ENCODE peak calls at places on chromosomes 11 and 22, in six cellular contexts. One of them, this sample, is unnamed.
A peak's percentile ranks its signal among the peaks of the same experiment; 100 is the strongest.

GRCh38 chr11:119671561-119672015 is 57.4 kb downstream of the NECTIN1 start:
- DNase-seq in AG04450: peak; percentile 36
- DNase-seq in cardiac muscle cell: no peak
- DNase-seq in transverse colon: no peak
- DNase-seq in foreskin keratinocyte: peak; percentile 60
- DNase-seq in tibial artery: no peak
- DNase-seq in this sample: no peak

GRCh38 chr11:25981998-25982397 is 349.9 kb upstream of the ANO3 start:
- DNase-seq in AG04450: peak; percentile 62
- DNase-seq in cardiac muscle cell: peak; percentile 53
- DNase-seq in transverse colon: no peak
- DNase-seq in foreskin keratinocyte: peak; percentile 47
- DNase-seq in tibial artery: no peak
- DNase-seq in this sample: peak; percentile 16

GRCh38 chr11:130642994-130643393 is 194.5 kb downstream of the ADAMTS15 start:
- DNase-seq in AG04450: no peak
- DNase-seq in cardiac muscle cell: no peak
- DNase-seq in transverse colon: no peak
- DNase-seq in foreskin keratinocyte: no peak
- DNase-seq in tibial artery: no peak
- DNase-seq in this sample: no peak

GRCh38 chr11:17755891-17756290 is 21.3 kb downstream of the KCNC1 start:
- DNase-seq in AG04450: no peak
- DNase-seq in cardiac muscle cell: no peak
- DNase-seq in transverse colon: no peak
- DNase-seq in foreskin keratinocyte: no peak
- DNase-seq in tibial artery: no peak
- DNase-seq in this sample: no peak

GRCh38 chr11:35126879-35127576 is 11.9 kb upstream of the CD44 start:
- DNase-seq in AG04450: no peak
- DNase-seq in cardiac muscle cell: no peak
- DNase-seq in transverse colon: no peak
- DNase-seq in foreskin keratinocyte: no peak
- DNase-seq in tibial artery: no peak
- DNase-seq in this sample: no peak

GRCh38 chr11:116312560-116313340 is 460.0 kb downstream of the BUD13 start:
- DNase-seq in AG04450: no peak
- DNase-seq in cardiac muscle cell: no peak
- DNase-seq in transverse colon: peak; percentile 69
- DNase-seq in foreskin keratinocyte: peak; percentile 3
- DNase-seq in tibial artery: peak; percentile 75
- DNase-seq in this sample: no peak

GRCh38 chr11:67372232-67372992 is 986 bp downstream of the CLCF1 start:
- DNase-seq in AG04450: no peak
- DNase-seq in cardiac muscle cell: peak; percentile 50
- DNase-seq in transverse colon: no peak
- DNase-seq in foreskin keratinocyte: no peak
- DNase-seq in tibial artery: no peak
- DNase-seq in this sample: no peak

GRCh38 chr11:78020248-78020647 is 2.8 kb downstream of the KCTD14 start:
- DNase-seq in AG04450: no peak
- DNase-seq in cardiac muscle cell: no peak
- DNase-seq in transverse colon: no peak
- DNase-seq in foreskin keratinocyte: no peak
- DNase-seq in tibial artery: no peak
- DNase-seq in this sample: no peak

GRCh38 chr11:33928564-33928963 is 36.7 kb upstream of the LMO2 start:
- DNase-seq in AG04450: no peak
- DNase-seq in cardiac muscle cell: no peak
- DNase-seq in transverse colon: no peak
- DNase-seq in foreskin keratinocyte: no peak
- DNase-seq in tibial artery: no peak
- DNase-seq in this sample: no peak

GRCh38 chr22:20238567-20239062 is 29.5 kb downstream of the RTN4R start:
- DNase-seq in AG04450: no peak
- DNase-seq in cardiac muscle cell: peak; percentile 67
- DNase-seq in transverse colon: peak; percentile 44
- DNase-seq in foreskin keratinocyte: no peak
- DNase-seq in tibial artery: no peak
- DNase-seq in this sample: no peak

GRCh38 chr11:126112547-126112946 is 49.9 kb upstream of the CDON start:
- DNase-seq in AG04450: no peak
- DNase-seq in cardiac muscle cell: no peak
- DNase-seq in transverse colon: no peak
- DNase-seq in foreskin keratinocyte: no peak
- DNase-seq in tibial artery: peak; percentile 74
- DNase-seq in this sample: no peak

GRCh38 chr11:48170840-48171233 is 45.8 kb upstream of the OR4B1 start:
- DNase-seq in AG04450: no peak
- DNase-seq in cardiac muscle cell: no peak
- DNase-seq in transverse colon: no peak
- DNase-seq in foreskin keratinocyte: peak; percentile 24
- DNase-seq in tibial artery: no peak
- DNase-seq in this sample: no peak

GRCh38 chr11:70462818-70463477 is 64.6 kb downstream of the CTTN start:
- DNase-seq in AG04450: no peak
- DNase-seq in cardiac muscle cell: no peak
- DNase-seq in transverse colon: no peak
- DNase-seq in foreskin keratinocyte: no peak
- DNase-seq in tibial artery: no peak
- DNase-seq in this sample: no peak

GRCh38 chr11:5115339-5115738 is 22.8 kb downstream of the OR52A5 start:
- DNase-seq in AG04450: no peak
- DNase-seq in cardiac muscle cell: no peak
- DNase-seq in transverse colon: no peak
- DNase-seq in foreskin keratinocyte: no peak
- DNase-seq in tibial artery: no peak
- DNase-seq in this sample: no peak

GRCh38 chr11:19711911-19712280 is 741 bp upstream of the NAV2 start:
- DNase-seq in AG04450: no peak
- DNase-seq in cardiac muscle cell: no peak
- DNase-seq in transverse colon: peak; percentile 30
- DNase-seq in foreskin keratinocyte: peak; percentile 15
- DNase-seq in tibial artery: no peak
- DNase-seq in this sample: no peak

GRCh38 chr11:2100361-2101170 is 38.6 kb downstream of the IGF2 start:
- DNase-seq in AG04450: no peak
- DNase-seq in cardiac muscle cell: no peak
- DNase-seq in transverse colon: peak; percentile 22
- DNase-seq in foreskin keratinocyte: no peak
- DNase-seq in tibial artery: peak; percentile 26
- DNase-seq in this sample: no peak

GRCh38 chr11:10887307-10887706 is 29.5 kb upstream of the ZBED5 start:
- DNase-seq in AG04450: no peak
- DNase-seq in cardiac muscle cell: no peak
- DNase-seq in transverse colon: no peak
- DNase-seq in foreskin keratinocyte: no peak
- DNase-seq in tibial artery: no peak
- DNase-seq in this sample: no peak

GRCh38 chr11:10886652-10887250 is 28.9 kb upstream of the ZBED5 start:
- DNase-seq in AG04450: no peak
- DNase-seq in cardiac muscle cell: no peak
- DNase-seq in transverse colon: no peak
- DNase-seq in foreskin keratinocyte: no peak
- DNase-seq in tibial artery: no peak
- DNase-seq in this sample: no peak

GRCh38 chr11:10881892-10882291 is 24.0 kb upstream of the ZBED5 start:
- DNase-seq in AG04450: no peak
- DNase-seq in cardiac muscle cell: no peak
- DNase-seq in transverse colon: no peak
- DNase-seq in foreskin keratinocyte: no peak
- DNase-seq in tibial artery: no peak
- DNase-seq in this sample: no peak

GRCh38 chr11:10891321-10891720 is 33.5 kb upstream of the ZBED5 start:
- DNase-seq in AG04450: no peak
- DNase-seq in cardiac muscle cell: no peak
- DNase-seq in transverse colon: no peak
- DNase-seq in foreskin keratinocyte: no peak
- DNase-seq in tibial artery: no peak
- DNase-seq in this sample: no peak

DNA sequence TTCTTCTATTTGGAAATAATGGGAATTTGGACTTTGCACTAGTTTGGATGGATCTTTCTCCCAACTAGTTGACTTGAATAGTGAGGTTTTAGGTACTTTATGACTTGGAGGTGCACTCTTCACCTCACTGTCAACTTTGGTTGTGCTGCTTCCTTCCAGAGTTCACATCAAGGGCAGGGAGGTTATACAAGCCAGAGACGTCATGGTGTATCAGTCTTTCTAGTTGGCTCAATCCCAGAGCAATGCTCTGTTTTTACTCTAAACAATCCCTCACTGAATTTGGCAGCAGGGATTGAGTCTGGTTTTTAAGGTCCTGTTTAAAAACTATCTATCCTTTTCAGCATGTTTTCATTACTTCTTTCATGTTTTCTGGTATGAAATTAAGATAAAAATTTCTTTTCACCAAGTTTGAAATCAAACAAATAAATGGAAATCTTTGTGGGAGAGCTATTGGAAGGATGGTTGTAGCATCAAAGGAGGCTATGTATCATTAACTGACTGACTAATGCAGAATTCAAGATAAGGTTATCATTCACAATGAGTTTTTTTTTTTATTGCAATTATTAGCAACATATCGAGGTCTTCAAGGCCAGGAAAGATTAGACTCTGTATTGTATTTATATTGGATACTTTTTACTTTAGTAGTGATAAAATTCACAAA is 28.0 kb upstream of the ZBED5 start:
- DNase-seq in AG04450: no peak
- DNase-seq in cardiac muscle cell: peak; percentile 52
- DNase-seq in transverse colon: no peak
- DNase-seq in foreskin keratinocyte: no peak
- DNase-seq in tibial artery: no peak
- DNase-seq in this sample: no peak
- TF ChIP-seq CTCF in AG04450: no peak
- TF ChIP-seq CTCF in cardiac muscle cell: no peak
- TF ChIP-seq CTCF in transverse colon: no peak
- TF ChIP-seq CTCF in foreskin keratinocyte: no peak
- TF ChIP-seq CTCF in tibial artery: no peak
- TF ChIP-seq CTCF in this sample: no peak

DNA sequence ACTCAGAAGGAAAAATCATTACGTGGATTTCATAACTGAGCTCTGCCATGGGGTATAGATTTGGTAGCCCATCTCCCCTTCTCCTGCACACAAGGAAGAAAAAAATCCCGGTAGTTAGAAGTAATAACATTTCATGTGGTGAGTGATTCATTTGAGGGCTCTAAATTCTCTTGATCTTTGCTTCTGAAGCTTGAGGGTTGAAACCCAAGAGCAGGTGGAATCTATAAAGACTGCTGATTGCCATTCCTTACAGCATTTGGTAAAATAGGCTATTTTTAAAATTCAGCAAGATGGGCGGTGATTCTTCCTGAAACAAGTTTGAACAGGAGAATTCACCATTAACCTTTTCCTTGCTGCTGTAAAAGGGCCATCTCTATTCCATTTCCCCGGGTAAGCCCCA is 266.1 kb downstream of the CADM1 start:
- DNase-seq in AG04450: no peak
- DNase-seq in cardiac muscle cell: no peak
- DNase-seq in transverse colon: no peak
- DNase-seq in foreskin keratinocyte: no peak
- DNase-seq in tibial artery: no peak
- DNase-seq in this sample: no peak
- H3K27me3 ChIP-seq in AG04450: no peaks in the 10 kb centered on the region
- H3K27me3 ChIP-seq in cardiac muscle cell: no peaks in the 10 kb centered on the region
- H3K27me3 ChIP-seq in transverse colon: no peaks in the 10 kb centered on the region
- H3K27me3 ChIP-seq in foreskin keratinocyte: no peaks in the 10 kb centered on the region
- H3K27me3 ChIP-seq in tibial artery: no peaks in the 10 kb centered on the region
- H3K27me3 ChIP-seq in this sample: no peaks in the 10 kb centered on the region

GRCh38 chr11:32113637-32114203 is 22.8 kb downstream of the RCN1 start:
- DNase-seq in AG04450: no peak
- DNase-seq in cardiac muscle cell: no peak
- DNase-seq in transverse colon: no peak
- DNase-seq in foreskin keratinocyte: no peak
- DNase-seq in tibial artery: no peak
- DNase-seq in this sample: no peak
- TF ChIP-seq CTCF in AG04450: no peak
- TF ChIP-seq CTCF in cardiac muscle cell: no peak
- TF ChIP-seq CTCF in transverse colon: no peak
- TF ChIP-seq CTCF in foreskin keratinocyte: no peak
- TF ChIP-seq CTCF in tibial artery: no peak
- TF ChIP-seq CTCF in this sample: no peak

DNA sequence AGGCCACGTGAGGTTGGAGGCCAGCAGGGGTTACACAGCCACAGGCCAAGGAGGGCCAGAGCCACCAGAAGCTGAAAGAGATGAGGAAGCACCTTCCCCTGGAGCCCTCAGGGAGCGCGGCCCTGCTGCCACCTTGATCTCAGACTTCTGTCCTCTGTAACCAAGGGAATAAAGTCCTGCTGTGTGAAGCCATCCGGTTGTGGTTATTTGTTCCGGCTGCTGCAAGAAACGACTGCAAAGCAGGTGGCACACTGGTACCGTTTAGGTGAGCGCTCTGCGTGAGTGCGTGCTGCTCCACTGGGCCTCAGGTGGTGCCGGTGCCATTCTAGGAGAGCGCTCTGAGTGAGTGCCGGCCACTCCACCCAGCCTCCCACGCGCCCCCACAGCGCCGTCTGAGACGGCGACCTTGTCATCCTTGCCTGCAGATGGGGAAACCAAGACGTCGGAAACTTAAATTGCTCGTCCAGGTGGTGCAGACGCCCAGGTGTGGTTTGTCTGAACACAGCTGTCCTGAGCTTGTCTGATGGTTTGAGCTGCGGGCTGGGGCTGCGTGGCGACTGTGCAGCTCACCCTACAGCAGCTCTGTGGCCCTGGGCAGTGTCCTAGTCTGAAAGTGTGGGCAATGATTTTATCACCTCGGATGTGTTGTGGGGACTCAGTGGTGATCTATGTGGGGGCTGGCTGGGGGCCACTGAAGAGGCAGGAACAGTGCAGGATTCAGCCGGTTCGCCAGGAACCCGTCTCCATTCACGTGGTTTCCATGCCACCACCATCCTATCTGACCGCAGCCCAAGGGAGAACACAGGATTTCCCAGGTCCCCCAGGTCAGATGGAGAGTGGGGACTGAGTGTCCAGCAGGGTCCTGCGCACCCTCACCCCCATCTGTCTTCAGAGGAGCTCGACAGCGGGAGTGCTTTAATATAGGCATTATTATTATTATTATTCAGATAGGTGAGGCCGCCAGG is 4.6 kb upstream of the MRGPRG start:
- DNase-seq in AG04450: no peak
- DNase-seq in cardiac muscle cell: no peak
- DNase-seq in transverse colon: peak; percentile 3
- DNase-seq in foreskin keratinocyte: no peak
- DNase-seq in tibial artery: no peak
- DNase-seq in this sample: no peak
- H3K27me3 ChIP-seq in AG04450: peaks cover 64% of the 10 kb centered on the region
- H3K27me3 ChIP-seq in cardiac muscle cell: peaks cover 8% of the 10 kb centered on the region
- H3K27me3 ChIP-seq in transverse colon: peaks cover 62% of the 10 kb centered on the region
- H3K27me3 ChIP-seq in foreskin keratinocyte: peaks cover 57% of the 10 kb centered on the region
- H3K27me3 ChIP-seq in tibial artery: no peaks in the 10 kb centered on the region
- H3K27me3 ChIP-seq in this sample: peaks cover 17% of the 10 kb centered on the region

DNA sequence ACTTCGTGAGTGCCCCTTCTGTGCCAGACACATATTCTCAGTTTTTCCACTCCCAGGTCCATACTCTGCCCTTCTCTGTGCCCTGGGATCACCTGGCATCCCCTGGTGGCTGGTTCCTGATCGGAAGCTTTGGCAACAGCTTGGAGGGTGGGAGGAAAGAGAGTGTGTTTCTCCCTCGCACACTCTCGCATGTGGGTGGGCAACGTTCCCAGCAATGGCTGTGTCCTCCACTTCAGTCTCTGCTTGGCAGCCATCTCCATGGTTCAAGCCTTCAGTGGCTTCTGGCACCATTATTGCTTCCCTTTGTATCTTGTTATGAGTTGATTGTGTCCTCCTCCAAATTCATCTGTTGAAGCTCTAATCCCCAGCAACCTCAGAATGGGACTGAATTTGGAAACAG is 342.7 kb upstream of the SYN3 start:
- DNase-seq in AG04450: no peak
- DNase-seq in cardiac muscle cell: no peak
- DNase-seq in transverse colon: no peak
- DNase-seq in foreskin keratinocyte: no peak
- DNase-seq in tibial artery: no peak
- DNase-seq in this sample: no peak
- TF ChIP-seq CTCF in AG04450: no peak
- TF ChIP-seq CTCF in cardiac muscle cell: no peak
- TF ChIP-seq CTCF in transverse colon: no peak
- TF ChIP-seq CTCF in foreskin keratinocyte: no peak
- TF ChIP-seq CTCF in tibial artery: no peak
- TF ChIP-seq CTCF in this sample: no peak